ENCODE peak calls at places on chromosomes 6 and 20, in eight cellular contexts. J is fibroblast of lung; W is activated CD8-positive, alpha-beta T cell treated with anti-CD3 and anti-CD28 coated beads for 36 hours; Y is fibroblast of the aortic adventitia; N is IMR-90; K is choroid plexus epithelial cell; U is upper lobe of left lung; G is astrocyte of the spinal cord. A is an unnamed sample.

GRCh38 chr6:169319561-169319960 is 65.9 kb upstream of the THBS2 start:
- DNase-seq in N (peak), K (no peak), J (peak), W (no peak), U (no peak), G (no peak), Y (no peak), A (no peak)

GRCh38 chr6:25346064-25346463 is 66.9 kb downstream of the CARMIL1 start:
- DNase-seq in U (peak), K (no peak), N (no peak), G (no peak), W (no peak), J (no peak), Y (no peak), A (no peak)

GRCh38 chr6:70376628-70377027 is 36.7 kb upstream of the FAM135A start:
- DNase-seq in Y (no peak), N (no peak), W (no peak), J (no peak), G (no peak), U (no peak), K (no peak), A (no peak)

GRCh38 chr20:46206025-46206424 is 87.9 kb downstream of the CD40 start:
- DNase-seq in N (peak), G (no peak), J (peak), Y (peak), K (peak), U (peak), W (no peak), A (peak)

GRCh38 chr6:154615483-154616025 is 105.1 kb upstream of the CNKSR3 start:
- DNase-seq in J (peak), U (peak), K (peak), W (no peak), Y (no peak), G (peak), N (peak), A (no peak)

GRCh38 chr6:165766026-165766425 is 103.0 kb upstream of the PDE10A start:
- DNase-seq in N (no peak), J (no peak), G (no peak), W (no peak), Y (no peak), K (no peak), U (no peak), A (no peak)

GRCh38 chr6:151716446-151717047 is 90.9 kb upstream of the ESR1 start:
- DNase-seq in K (peak), Y (no peak), G (no peak), W (peak), J (no peak), U (peak), N (no peak), A (no peak)

GRCh38 chr6:54473328-54473727 is 165.1 kb downstream of the TINAG start:
- DNase-seq in N (no peak), K (no peak), W (no peak), U (no peak), G (no peak), Y (no peak), J (no peak), A (no peak)

GRCh38 chr20:23125159-23125558 is 39.0 kb upstream of the CD93 start:
- DNase-seq in W (no peak), N (no peak), K (no peak), G (no peak), U (no peak), J (no peak), Y (no peak), A (no peak)

GRCh38 chr6:54491431-54491830 is 183.2 kb downstream of the TINAG start:
- DNase-seq in G (no peak), Y (no peak), U (no peak), N (no peak), J (no peak), W (no peak), K (no peak), A (no peak)

GRCh38 chr6:29926795-29927427 is 15.4 kb upstream of the HLA-A start:
- DNase-seq in Y (peak), N (peak), G (peak), J (peak), U (no peak), W (peak), K (peak), A (peak)

GRCh38 chr20:38863024-38863851 is 57.7 kb downstream of the PPP1R16B start:
- DNase-seq in K (no peak), Y (no peak), G (no peak), N (no peak), U (no peak), J (no peak), W (peak), A (no peak)

GRCh38 chr20:21826946-21827345 is 121.5 kb downstream of the PAX1 start:
- DNase-seq in N (no peak), K (no peak), G (no peak), U (no peak), J (no peak), W (no peak), Y (no peak), A (no peak)

GRCh38 chr20:35511814-35512420 is 17.5 kb downstream of the C20orf173 start:
- DNase-seq in Y (peak), K (peak), G (peak), N (peak), J (peak), W (no peak), U (no peak), A (peak)

GRCh38 chr6:128554302-128554701 is 33.9 kb upstream of the PTPRK start:
- DNase-seq in U (no peak), Y (peak), G (peak), N (no peak), K (peak), J (peak), W (no peak), A (no peak)

GRCh38 chr6:137680678-137681346 is 186.2 kb upstream of the TNFAIP3 start:
- DNase-seq in J (peak), N (peak), W (no peak), Y (peak), K (peak), U (no peak), G (peak), A (no peak)

GRCh38 chr20:57633945-57634491 is 13.8 kb upstream of the ZBP1 start:
- DNase-seq in Y (no peak), U (no peak), N (no peak), G (no peak), W (no peak), J (no peak), K (no peak), A (no peak)

GRCh38 chr20:60262967-60263603 is 304.9 kb downstream of the CDH26 start:
- DNase-seq in G (no peak), U (peak), N (no peak), J (peak), W (peak), Y (peak), K (peak), A (no peak)
- TF ChIP-seq CTCF in G (peak), U (peak), N (peak), J (peak), W (peak), Y (peak), K (peak), A (peak)

GRCh38 chr6:157022022-157022740 is 245.0 kb downstream of the ARID1B start:
- DNase-seq in G (peak), N (peak), Y (peak), U (peak), W (peak), J (peak), K (peak), A (peak)
- TF ChIP-seq CTCF in G (no peak), N (no peak), Y (no peak), U (no peak), W (peak), J (no peak), K (no peak), A (no peak)

GRCh38 chr6:130269969-130270635 is 47.4 kb upstream of the SAMD3 start:
- DNase-seq in U (no peak), Y (no peak), G (no peak), N (no peak), W (no peak), J (no peak), K (no peak), A (no peak)

GRCh38 chr6:130276507-130276906 is 53.8 kb upstream of the SAMD3 start:
- DNase-seq in U (no peak), Y (no peak), K (no peak), W (no peak), N (no peak), G (no peak), J (no peak), A (no peak)

GRCh38 chr6:130274007-130274406 is 51.3 kb upstream of the SAMD3 start:
- DNase-seq in N (no peak), Y (no peak), U (no peak), W (no peak), J (no peak), G (no peak), K (no peak), A (no peak)
- TF ChIP-seq CTCF in N (no peak), Y (no peak), U (no peak), W (no peak), J (no peak), G (no peak), K (no peak), A (no peak)

DNA sequence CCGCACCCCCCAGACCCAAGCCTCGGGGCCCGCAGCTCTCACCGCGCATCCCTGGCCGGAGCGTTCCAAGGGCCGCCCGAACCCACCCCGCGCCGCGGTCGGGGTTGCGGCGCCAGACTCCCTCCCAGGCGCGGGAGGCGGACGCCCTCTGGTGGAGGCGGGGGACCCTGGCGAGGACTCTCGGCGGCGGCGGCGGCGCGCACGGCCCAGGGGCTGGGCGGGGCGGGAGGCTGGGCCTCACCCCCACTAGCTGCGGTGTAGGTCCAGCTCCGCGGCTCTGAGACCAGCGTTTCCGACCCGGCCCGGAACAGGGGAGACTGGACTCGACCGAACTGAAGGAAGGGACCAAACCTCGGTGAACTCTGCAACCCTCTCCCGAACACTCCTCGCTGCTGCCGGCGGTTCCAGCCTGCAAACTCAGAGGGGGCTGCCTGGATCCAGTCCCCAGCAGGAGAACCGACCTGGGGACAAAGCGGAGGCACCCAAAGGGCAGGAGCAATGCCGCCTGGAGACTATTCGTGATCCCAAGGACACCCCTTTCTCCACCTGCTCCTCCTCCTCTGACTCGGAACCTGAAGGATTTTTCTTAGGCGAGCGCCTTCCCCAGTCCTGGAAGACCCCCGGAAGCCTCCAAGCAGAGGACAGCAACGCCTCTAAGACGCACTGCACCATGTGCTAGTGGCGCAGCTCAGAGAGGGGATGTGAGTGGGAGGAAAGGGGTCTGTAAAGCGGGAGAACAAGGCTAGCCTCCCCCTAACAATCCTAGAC is 859 bp upstream of the TOMM6 start:
- DNase-seq in G (peak), J (peak), U (peak), N (peak), Y (peak), K (peak), W (peak), A (peak)
- TF ChIP-seq CTCF in G (peak), J (peak), U (peak), N (peak), Y (peak), K (peak), W (peak), A (peak)

A was measured in HFFc6.